ENCODE peak calls at places on chromosomes 13 and 19, in seven cellular contexts. K, C, D, W, I, L and V are unnamed samples.

GRCh38 chr13:40590112-40590862 is 76.2 kb downstream of the FOXO1 start:
- DNase-seq in K (no peak), C (no peak), D (no peak), W (no peak), I (no peak), L (no peak), V (no peak)

GRCh38 chr19:49920624-49921363 is 8.2 kb upstream of the ATF5 start:
- DNase-seq in K (no peak), C (no peak), D (no peak), W (no peak), I (no peak), L (peak; percentile 36), V (peak; percentile 9)

GRCh38 chr19:42269518-42270345 is 680 bp downstream of the CIC start:
- DNase-seq in K (no peak), C (no peak), D (peak; percentile 46), W (no peak), I (no peak), L (no peak), V (no peak)

GRCh38 chr19:1122021-1122971 is 18.5 kb downstream of the GPX4 start:
- DNase-seq in K (no peak), C (no peak), D (peak; percentile 15), W (no peak), I (no peak), L (no peak), V (no peak)

GRCh38 chr13:30791354-30791921 is 56.1 kb downstream of the ALOX5AP start:
- DNase-seq in K (peak; percentile 92), C (no peak), D (no peak), W (no peak), I (no peak), L (no peak), V (no peak)

GRCh38 chr13:41019027-41019487 is at the start of gene ELF1:
- DNase-seq in K (peak; percentile 66), C (no peak), D (peak; percentile 36), W (peak; percentile 75), I (no peak), L (no peak), V (no peak)

GRCh38 chr13:62512194-62513141 is 1096.8 kb upstream of the PCDH20 start:
- DNase-seq in K (peak; percentile 49), C (peak; percentile 84), D (no peak), W (no peak), I (peak; percentile 60), L (peak; percentile 14), V (no peak)

GRCh38 chr13:80989241-80989640 is 648.3 kb upstream of the SPRY2 start:
- DNase-seq in K (peak; percentile 9), C (no peak), D (no peak), W (no peak), I (no peak), L (no peak), V (no peak)

GRCh38 chr13:106471957-106472543 is 63.4 kb downstream of the EFNB2 start:
- DNase-seq in K (peak; percentile 91), C (peak; percentile 92), D (peak; percentile 40), W (peak; percentile 100), I (peak; percentile 41), L (no peak), V (no peak)

GRCh38 chr19:58108546-58108817 is 10.5 kb upstream of the ZSCAN18 start:
- DNase-seq in K (no peak), C (no peak), D (no peak), W (no peak), I (no peak), L (no peak), V (no peak)

GRCh38 chr13:51426982-51427381 is 25.9 kb downstream of the INTS6 start:
- DNase-seq in K (no peak), C (no peak), D (no peak), W (no peak), I (no peak), L (no peak), V (no peak)